ENCODE peak calls at places on chromosomes 7 and 10, in eight cellular contexts. Z is kidney; C is brain microvascular endothelial cell; Q is fibroblast of mammary gland; L is A549; Y is CD4-positive, alpha-beta T cell; J is body of pancreas; S is mammary epithelial cell. I is an unnamed sample.

GRCh38 chr7:141617280-141617679 is 66.1 kb downstream of the AGK start:
- DNase-seq in L (no peak), S (peak; percentile 6), Y (no peak), C (no peak), J (no peak), Z (no peak), Q (no peak), I (no peak)

GRCh38 chr7:112160130-112160770 is 45.9 kb downstream of the DOCK4 start:
- DNase-seq in Q (peak; percentile 21), Y (no peak), S (peak; percentile 12), J (no peak), Z (peak; percentile 69), C (peak; percentile 51), L (peak; percentile 44), I (no peak)

GRCh38 chr10:122307669-122308486 is 36.8 kb downstream of the BTBD16 start:
- DNase-seq in Z (peak; percentile 92), Y (no peak), C (peak; percentile 95), J (peak; percentile 64), L (peak; percentile 91), Q (peak; percentile 98), S (peak; percentile 93), I (peak; percentile 53)

GRCh38 chr10:7085913-7086589 is 324.8 kb downstream of the SFMBT2 start:
- DNase-seq in Z (no peak), C (peak; percentile 39), S (peak; percentile 8), Y (no peak), Q (peak; percentile 69), L (peak; percentile 11), J (no peak), I (no peak)

GRCh38 chr7:83325083-83325482 is 162.4 kb upstream of the PCLO start:
- DNase-seq in Z (no peak), Q (no peak), J (no peak), S (no peak), L (peak; percentile 3), C (no peak), Y (no peak), I (no peak)

GRCh38 chr7:133571066-133571465 is 318.2 kb downstream of the EXOC4 start:
- DNase-seq in C (no peak), S (no peak), L (no peak), Y (no peak), Q (peak; percentile 31), J (no peak), Z (no peak), I (no peak)

GRCh38 chr7:147915781-147916180 is 674.8 kb upstream of the C7orf33 start:
- DNase-seq in Z (no peak), Q (no peak), C (no peak), J (no peak), L (no peak), S (no peak), Y (no peak), I (no peak)

GRCh38 chr7:78134256-78134655 is 335.7 kb downstream of the PHTF2 start:
- DNase-seq in C (peak; percentile 62), S (peak; percentile 23), Z (no peak), J (no peak), Q (peak; percentile 86), L (peak; percentile 33), Y (no peak), I (no peak)

GRCh38 chr10:49269523-49269922 is 29.4 kb upstream of the C10orf71 start:
- DNase-seq in J (no peak), Z (no peak), Q (no peak), C (no peak), L (no peak), Y (no peak), S (no peak), I (no peak)

GRCh38 chr10:35208536-35208935 is 81.9 kb downstream of the CREM start:
- DNase-seq in Z (no peak), C (no peak), Q (peak; percentile 28), J (no peak), Y (no peak), L (no peak), S (no peak), I (no peak)

GRCh38 chr10:77458986-77459590 is 178.5 kb downstream of the KCNMA1 start:
- DNase-seq in Z (no peak), S (no peak), L (no peak), Y (no peak), J (no peak), C (peak; percentile 62), Q (no peak), I (no peak)

GRCh38 chr7:6238309-6238925 is 34.0 kb downstream of the CYTH3 start:
- DNase-seq in Z (no peak), S (no peak), J (no peak), L (no peak), C (no peak), Q (no peak), Y (no peak), I (no peak)

GRCh38 chr7:111853231-111853990 is 291.1 kb upstream of the IMMP2L start:
- DNase-seq in S (no peak), Z (no peak), L (no peak), Q (peak; percentile 17), Y (no peak), J (no peak), C (no peak), I (no peak)

GRCh38 chr7:166370-167060 is 25.9 kb upstream of the FAM20C start:
- DNase-seq in Q (no peak), C (no peak), L (no peak), Z (peak; percentile 71), Y (no peak), S (no peak), J (no peak), I (no peak)

GRCh38 chr10:106189254-106189653 is 975.3 kb downstream of the SORCS1 start:
- DNase-seq in S (no peak), C (no peak), J (peak; percentile 45), Q (peak; percentile 44), Y (no peak), L (peak; percentile 33), Z (no peak), I (no peak)

GRCh38 chr7:104793066-104793465 is 220.9 kb upstream of the KMT2E start:
- DNase-seq in L (no peak), S (peak; percentile 16), Y (no peak), J (no peak), Z (no peak), C (peak; percentile 5), Q (peak; percentile 2), I (no peak)

GRCh38 chr10:61845950-61846268 is 55.6 kb upstream of the ARID5B start:
- DNase-seq in Y (no peak), J (no peak), C (peak; percentile 64), Z (no peak), Q (no peak), L (no peak), S (no peak), I (no peak)

GRCh38 chr7:144388950-144389349 is 14.5 kb downstream of the NOBOX start:
- DNase-seq in J (no peak), C (no peak), L (no peak), Y (no peak), S (no peak), Z (no peak), Q (no peak), I (no peak)

GRCh38 chr7:78175330-78175729 is 376.8 kb downstream of the PHTF2 start:
- DNase-seq in Y (no peak), L (no peak), J (no peak), Q (no peak), C (no peak), S (no peak), Z (no peak), I (no peak)

GRCh38 chr7:151705744-151706567 is 171.0 kb downstream of the PRKAG2 start:
- DNase-seq in J (no peak), S (peak; percentile 22), C (peak; percentile 45), Y (no peak), Z (no peak), L (peak; percentile 61), Q (peak; percentile 57), I (no peak)

GRCh38 chr7:129578829-129579228 is 32.7 kb upstream of the NRF1 start:
- DNase-seq in S (no peak), C (no peak), Z (no peak), Y (no peak), Q (no peak), L (no peak), J (no peak), I (no peak)

GRCh38 chr10:120262857-120263547 is 194.0 kb upstream of the PLPP4 start:
- DNase-seq in Q (no peak), C (no peak), S (peak; percentile 58), L (no peak), Z (no peak), J (no peak), Y (no peak), I (no peak)

DNA sequence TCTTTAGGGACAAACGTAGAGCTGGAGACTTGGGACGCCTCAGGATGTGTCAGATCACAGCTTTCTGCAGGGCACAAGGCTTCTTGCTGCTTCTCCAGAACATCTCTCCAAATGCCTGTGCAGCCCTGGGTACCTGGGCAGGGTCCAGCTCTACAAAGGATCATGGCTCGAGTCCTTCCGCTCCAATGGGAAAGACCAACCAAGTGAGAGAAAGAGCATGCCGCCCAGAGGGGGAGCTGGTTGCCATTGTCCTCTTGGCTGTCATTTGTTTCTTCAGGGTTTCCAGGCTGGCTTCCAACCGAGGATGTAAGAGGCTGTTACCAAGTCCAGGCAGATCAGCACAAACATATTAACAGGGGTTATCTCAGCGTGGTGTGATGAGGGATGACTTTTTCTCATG is 5.6 kb upstream of the LEP start:
- DNase-seq in J (no peak), C (no peak), Q (no peak), Z (no peak), S (no peak), L (no peak), Y (no peak), I (no peak)
- TF ChIP-seq CTCF in J (no peak), C (no peak), Q (no peak), Z (no peak), S (no peak), L (no peak), Y (no peak), I (no peak)

GRCh38 chr7:107007004-107007891 is 37.3 kb upstream of the PRKAR2B start:
- DNase-seq in Q (no peak), S (no peak), C (no peak), Y (no peak), J (no peak), Z (no peak), L (no peak), I (no peak)
- TF ChIP-seq CTCF in Q (no peak), S (no peak), C (no peak), Y (no peak), J (no peak), Z (no peak), L (no peak), I (no peak)

DNA sequence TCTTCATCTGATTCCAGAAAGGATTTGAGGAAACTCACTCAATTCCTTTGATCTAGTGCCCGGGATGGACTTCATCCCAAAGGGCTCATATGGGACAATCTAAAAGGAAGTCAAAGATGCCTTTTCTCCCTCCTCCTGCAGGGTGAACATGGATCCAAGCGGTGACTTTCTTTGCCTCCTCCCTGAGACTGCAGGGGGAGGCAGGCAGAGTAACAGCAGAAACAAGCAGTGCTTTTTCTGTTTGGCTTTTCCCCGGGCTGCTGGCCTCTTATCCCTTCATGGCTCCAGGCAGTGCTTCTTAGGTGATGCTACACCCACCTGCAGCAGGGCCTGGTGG is 10.0 kb upstream of the DNMBP start:
- DNase-seq in Q (no peak), Z (no peak), C (no peak), J (no peak), L (peak; percentile 86), Y (no peak), S (no peak), I (no peak)
- TF ChIP-seq CTCF in Q (no peak), Z (no peak), C (peak; percentile 53), J (no peak), L (no peak), Y (no peak), S (no peak), I (peak; percentile 44)

DNA sequence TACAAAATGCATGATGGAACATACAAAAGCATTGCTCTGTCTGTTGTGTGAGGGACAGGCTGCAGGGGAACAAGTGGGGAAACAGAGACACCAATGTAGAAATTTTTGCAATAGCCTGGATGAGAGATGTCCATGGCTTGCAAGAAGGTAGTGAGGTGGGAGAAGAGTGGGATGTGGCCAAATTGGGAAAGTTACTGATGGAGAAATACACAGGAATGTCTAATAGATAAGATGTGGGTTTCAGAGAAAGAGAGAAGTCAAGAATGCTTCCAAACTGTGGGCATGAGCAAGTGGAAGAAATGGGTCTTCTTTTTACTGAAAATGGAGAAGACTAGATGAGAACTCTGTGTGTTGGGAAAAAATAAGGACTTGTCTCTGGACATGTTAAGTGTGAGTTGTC is 592.7 kb downstream of the TNS3 start:
- DNase-seq in Q (no peak), S (no peak), L (no peak), Z (no peak), C (no peak), Y (no peak), J (no peak), I (no peak)
- TF ChIP-seq CTCF in Q (no peak), S (no peak), L (no peak), Z (no peak), C (no peak), Y (no peak), J (no peak), I (no peak)